ENCODE peak calls at places on chromosomes 6 and 20, in eight cellular contexts. J is endothelial cell of umbilical vein, G is transverse colon, L is heart left ventricle, E is tibial nerve, Q is lower leg skin, R is breast epithelium, Z is erythroblast. H is an unnamed sample.

GRCh38 chr20:24987244-24987643 is 5.3 kb downstream of the APMAP start:
- DNase-seq in J (no peak), G (no peak), L (no peak), E (no peak), Q (no peak), R (no peak), Z (no peak), H (no peak)

GRCh38 chr6:82741996-82742385 is 323.6 kb downstream of the UBE3D start:
- DNase-seq in J (no peak), G (no peak), L (no peak), E (no peak), Q (no peak), R (no peak), Z (no peak), H (no peak)

GRCh38 chr6:34560366-34561226 is 4.5 kb upstream of the SPDEF start:
- DNase-seq in J (peak), G (no peak), L (no peak), E (no peak), Q (no peak), R (no peak), Z (peak), H (no peak)

GRCh38 chr6:1406306-1407058 is 17.1 kb downstream of the FOXF2 start:
- DNase-seq in J (no peak), G (no peak), L (peak), E (no peak), Q (no peak), R (no peak), Z (no peak), H (no peak)

GRCh38 chr6:397604-398003 is 6.1 kb downstream of the IRF4 start:
- DNase-seq in J (no peak), G (no peak), L (no peak), E (no peak), Q (no peak), R (no peak), Z (no peak), H (no peak)

GRCh38 chr6:159249150-159249549 is 80.0 kb downstream of the FNDC1 start:
- DNase-seq in J (no peak), G (no peak), L (no peak), E (no peak), Q (no peak), R (no peak), Z (no peak), H (no peak)

GRCh38 chr20:38962898-38963484 is 847 bp downstream of the DHX35 start:
- DNase-seq in J (no peak), G (no peak), L (no peak), E (peak), Q (no peak), R (no peak), Z (peak), H (no peak)

GRCh38 chr6:14072084-14072483 is 45.5 kb upstream of the CD83 start:
- DNase-seq in J (no peak), G (no peak), L (no peak), E (no peak), Q (no peak), R (no peak), Z (no peak), H (no peak)

GRCh38 chr20:49938173-49939163 is 2.3 kb downstream of the RNF114 start:
- DNase-seq in J (peak), G (peak), L (no peak), E (peak), Q (peak), R (no peak), Z (no peak), H (no peak)

GRCh38 chr6:21327326-21328140 is 266.0 kb upstream of the SOX4 start:
- DNase-seq in J (no peak), G (no peak), L (no peak), E (no peak), Q (no peak), R (no peak), Z (no peak), H (no peak)

GRCh38 chr6:79520534-79520933 is 16.7 kb downstream of the LCA5 start:
- DNase-seq in J (no peak), G (no peak), L (no peak), E (no peak), Q (no peak), R (no peak), Z (no peak), H (no peak)

GRCh38 chr6:153484056-153484455 is 353.0 kb upstream of the RGS17 start:
- DNase-seq in J (no peak), G (no peak), L (no peak), E (no peak), Q (no peak), R (no peak), Z (no peak), H (no peak)

GRCh38 chr20:62402456-62402855 is 4.6 kb downstream of the CABLES2 start:
- DNase-seq in J (no peak), G (no peak), L (no peak), E (no peak), Q (no peak), R (no peak), Z (no peak), H (no peak)

GRCh38 chr20:10061641-10062040 is 26.9 kb downstream of the ANKEF1 start:
- DNase-seq in J (no peak), G (no peak), L (no peak), E (no peak), Q (no peak), R (no peak), Z (no peak), H (no peak)

GRCh38 chr6:717135-717534 is 24.2 kb upstream of the EXOC2 start:
- DNase-seq in J (no peak), G (no peak), L (no peak), E (no peak), Q (no peak), R (no peak), Z (no peak), H (no peak)

GRCh38 chr6:159400806-159401205 is 231.6 kb downstream of the FNDC1 start:
- DNase-seq in J (no peak), G (no peak), L (no peak), E (no peak), Q (no peak), R (no peak), Z (no peak), H (no peak)

GRCh38 chr20:43726333-43726732 is 469 bp downstream of the GTSF1L start:
- DNase-seq in J (no peak), G (no peak), L (no peak), E (no peak), Q (no peak), R (no peak), Z (no peak), H (no peak)

GRCh38 chr6:85679445-85680123 is 36.9 kb upstream of the SYNCRIP start:
- DNase-seq in J (no peak), G (no peak), L (no peak), E (no peak), Q (no peak), R (no peak), Z (peak), H (no peak)

GRCh38 chr6:143079325-143079640 is 18.6 kb downstream of the AIG1 start:
- DNase-seq in J (no peak), G (no peak), L (no peak), E (no peak), Q (no peak), R (no peak), Z (no peak), H (no peak)

GRCh38 chr6:150659046-150659763 is 59.5 kb downstream of the PLEKHG1 start:
- DNase-seq in J (no peak), G (peak), L (no peak), E (no peak), Q (no peak), R (no peak), Z (no peak), H (no peak)

GRCh38 chr6:31368461-31368860 is 11.5 kb upstream of the HLA-B start:
- DNase-seq in J (no peak), G (no peak), L (no peak), E (no peak), Q (no peak), R (no peak), Z (no peak), H (no peak)

GRCh38 chr6:47647188-47647587 is 51.2 kb upstream of the ADGRF4 start:
- DNase-seq in J (no peak), G (no peak), L (no peak), E (no peak), Q (no peak), R (no peak), Z (no peak), H (no peak)

GRCh38 chr6:115514656-115515055 is 546.0 kb downstream of the FRK start:
- DNase-seq in J (no peak), G (no peak), L (no peak), E (no peak), Q (no peak), R (no peak), Z (no peak), H (no peak)

GRCh38 chr20:56443654-56444540 is 24.5 kb upstream of the RTF2 start:
- DNase-seq in J (no peak), G (no peak), L (peak), E (no peak), Q (no peak), R (no peak), Z (no peak), H (no peak)

GRCh38 chr6:163837681-163838431 is 423.3 kb downstream of the QKI start:
- DNase-seq in J (no peak), G (no peak), L (no peak), E (no peak), Q (no peak), R (no peak), Z (peak), H (no peak)

GRCh38 chr20:58711266-58712051 is 18.9 kb downstream of the NPEPL1 start:
- DNase-seq in J (no peak), G (peak), L (peak), E (peak), Q (peak), R (peak), Z (no peak), H (no peak)

GRCh38 chr20:51457281-51457932 is 85.1 kb downstream of the NFATC2 start:
- DNase-seq in J (peak), G (no peak), L (peak), E (peak), Q (peak), R (peak), Z (no peak), H (peak)

GRCh38 chr6:996271-996852 is 303.4 kb upstream of the EXOC2 start:
- DNase-seq in J (no peak), G (no peak), L (no peak), E (no peak), Q (no peak), R (no peak), Z (no peak), H (no peak)

GRCh38 chr6:75023634-75024033 is 182.2 kb downstream of the COL12A1 start:
- DNase-seq in J (peak), G (no peak), L (no peak), E (no peak), Q (no peak), R (no peak), Z (no peak), H (no peak)

GRCh38 chr6:20620043-20620442 is 85.8 kb downstream of the CDKAL1 start:
- DNase-seq in J (no peak), G (no peak), L (no peak), E (no peak), Q (no peak), R (no peak), Z (no peak), H (no peak)

GRCh38 chr6:67121115-67121514 is 1414.1 kb upstream of the EYS start:
- DNase-seq in J (no peak), G (no peak), L (no peak), E (no peak), Q (no peak), R (no peak), Z (no peak), H (no peak)

GRCh38 chr6:123016431-123017110 is 20.5 kb downstream of the CLVS2 start:
- DNase-seq in J (no peak), G (no peak), L (no peak), E (no peak), Q (no peak), R (no peak), Z (no peak), H (no peak)

GRCh38 chr6:17865798-17866725 is 121.4 kb downstream of the KIF13A start:
- DNase-seq in J (peak), G (peak), L (peak), E (peak), Q (peak), R (peak), Z (no peak), H (peak)

GRCh38 chr6:66628917-66629316 is 921.9 kb upstream of the EYS start:
- DNase-seq in J (no peak), G (no peak), L (no peak), E (no peak), Q (no peak), R (no peak), Z (no peak), H (no peak)

GRCh38 chr20:48339147-48339985 is 488.4 kb downstream of the PREX1 start:
- DNase-seq in J (no peak), G (peak), L (no peak), E (peak), Q (no peak), R (no peak), Z (no peak), H (peak)

GRCh38 chr20:56414842-56415765 is 3.0 kb downstream of the CASS4 start:
- DNase-seq in J (no peak), G (no peak), L (no peak), E (no peak), Q (no peak), R (no peak), Z (no peak), H (no peak)

GRCh38 chr6:2935566-2936291 is 32.6 kb upstream of the SERPINB9 start:
- DNase-seq in J (no peak), G (no peak), L (no peak), E (no peak), Q (no peak), R (no peak), Z (no peak), H (no peak)

GRCh38 chr6:56807992-56808342 is 146.9 kb upstream of the BEND6 start:
- DNase-seq in J (no peak), G (no peak), L (no peak), E (no peak), Q (no peak), R (no peak), Z (no peak), H (no peak)

GRCh38 chr6:106051241-106051640 is 34.9 kb upstream of the PRDM1 start:
- DNase-seq in J (no peak), G (no peak), L (no peak), E (no peak), Q (no peak), R (no peak), Z (no peak), H (no peak)

GRCh38 chr6:93417421-93417996 is 1.9 kb downstream of the EPHA7 start:
- DNase-seq in J (peak), G (no peak), L (no peak), E (no peak), Q (no peak), R (no peak), Z (no peak), H (no peak)

GRCh38 chr6:93418448-93419303 is 683 bp downstream of the EPHA7 start:
- DNase-seq in J (peak), G (peak), L (peak), E (no peak), Q (no peak), R (no peak), Z (peak), H (no peak)

GRCh38 chr6:93420163-93420806 is 926 bp upstream of the EPHA7 start:
- DNase-seq in J (no peak), G (no peak), L (no peak), E (no peak), Q (no peak), R (no peak), Z (no peak), H (no peak)

GRCh38 chr6:93418113-93418447 is 1.3 kb downstream of the EPHA7 start:
- DNase-seq in J (no peak), G (no peak), L (no peak), E (no peak), Q (no peak), R (no peak), Z (no peak), H (no peak)

DNA sequence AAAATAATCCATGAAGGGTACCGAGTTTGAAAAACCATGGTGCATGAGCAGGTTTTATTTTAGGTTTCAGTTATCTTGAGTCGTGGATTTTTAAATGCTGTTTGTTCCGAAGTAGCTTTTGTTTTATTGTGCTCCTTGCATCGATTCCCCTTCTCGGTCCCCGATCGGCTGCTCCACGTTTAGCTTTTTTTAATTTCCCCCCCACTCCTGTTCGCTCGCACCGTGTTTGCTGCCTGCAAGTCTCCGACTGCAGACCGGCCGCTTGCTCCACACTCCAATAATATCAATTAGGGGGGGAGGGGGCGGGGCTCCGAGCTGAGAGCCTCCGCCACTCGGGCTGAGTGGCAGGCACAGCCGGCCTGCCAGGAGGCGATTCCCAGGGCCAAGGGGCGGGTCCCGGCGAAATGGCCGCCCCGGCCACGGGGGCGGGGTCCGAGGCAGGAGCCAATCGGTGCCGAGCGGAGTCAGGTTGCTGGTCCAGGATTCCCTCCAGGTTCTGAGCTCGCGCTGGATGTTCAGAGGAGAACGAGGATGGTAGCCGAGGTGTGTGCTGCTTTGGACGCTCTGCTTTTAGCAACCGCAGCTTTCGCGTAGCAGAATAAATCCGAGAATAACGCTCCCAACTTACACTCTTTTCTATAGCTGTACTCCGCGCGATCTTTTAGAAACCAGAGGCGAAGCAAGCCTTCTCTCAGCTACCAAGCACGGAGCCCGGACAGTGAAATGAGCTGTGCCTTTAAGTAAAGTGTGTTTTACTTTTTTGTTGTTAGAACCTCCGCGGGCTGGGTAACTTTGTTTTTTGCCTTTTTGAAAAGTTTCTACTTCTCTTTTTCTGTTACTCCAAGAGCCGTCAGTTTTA is at the start of gene EPHA7:
- DNase-seq in J (peak), G (peak), L (peak), E (peak), Q (peak), R (peak), Z (peak), H (no peak)
- TF ChIP-seq POLR2A in J (no peak), G (peak), L (peak), E (peak), Q (no peak), R (no peak), Z (no peak), H (no peak)

GRCh38 chr6:87589693-87590416 is at the start of the genes ORC3 and RARS2:
- DNase-seq in J (peak), G (peak), L (peak), E (peak), Q (peak), R (peak), Z (peak), H (peak)
- TF ChIP-seq POLR2A in J (peak), G (peak), L (peak), E (peak), Q (peak), R (peak), Z (peak), H (peak)

GRCh38 chr6:30091577-30092381 is 16.2 kb upstream of the RNF39 start:
- DNase-seq in J (no peak), G (peak), L (no peak), E (no peak), Q (no peak), R (peak), Z (no peak), H (peak)
- TF ChIP-seq POLR2A in J (no peak), G (peak), L (no peak), E (no peak), Q (no peak), R (no peak), Z (no peak), H (no peak)

DNA sequence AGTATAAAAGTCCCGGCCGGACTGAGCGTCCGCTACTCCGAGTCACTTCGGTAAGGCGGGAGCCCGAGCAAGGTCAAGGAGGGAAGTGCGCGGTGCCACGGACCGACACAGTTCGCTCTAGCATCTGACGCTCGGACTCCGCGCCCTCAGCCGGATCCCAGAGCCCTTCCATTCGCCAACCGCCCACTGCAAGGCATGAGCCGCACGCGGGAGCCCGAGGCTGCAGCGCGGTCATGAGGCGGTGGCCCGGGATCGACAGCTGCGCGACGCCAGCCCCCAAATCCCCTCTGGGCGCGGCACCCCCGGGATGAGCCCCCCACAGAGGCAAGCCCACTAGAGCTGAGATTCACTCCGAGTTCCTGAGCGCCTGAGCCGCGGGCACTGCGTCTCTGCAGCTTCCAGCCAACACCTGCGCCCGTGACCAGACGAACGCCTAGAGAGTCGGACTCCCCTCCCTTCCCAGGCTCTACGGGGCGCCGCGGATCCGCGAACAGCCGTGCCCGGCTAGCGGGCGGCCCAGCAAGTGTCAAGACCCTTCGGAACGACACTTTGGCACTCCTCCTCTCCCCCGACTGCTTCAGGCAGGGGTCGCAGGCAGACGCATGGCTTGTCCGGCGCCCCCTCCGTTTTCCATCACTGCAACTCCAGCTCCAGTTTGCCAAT is 749 bp upstream of the ISM1 start:
- DNase-seq in J (peak), G (peak), L (peak), E (peak), Q (no peak), R (peak), Z (peak), H (no peak)
- TF ChIP-seq POLR2A in J (no peak), G (no peak), L (no peak), E (peak), Q (peak), R (peak), Z (no peak), H (no peak)

GRCh38 chr20:17611540-17612286 is 41.8 kb downstream of the DSTN start:
- DNase-seq in J (no peak), G (peak), L (peak), E (peak), Q (peak), R (peak), Z (no peak), H (peak)
- TF ChIP-seq POLR2A in J (no peak), G (no peak), L (no peak), E (no peak), Q (no peak), R (no peak), Z (no peak), H (no peak)

GRCh38 chr20:53752971-53753879 is 159.6 kb upstream of the ZNF217 start:
- DNase-seq in J (no peak), G (no peak), L (no peak), E (no peak), Q (no peak), R (no peak), Z (peak), H (no peak)
- TF ChIP-seq POLR2A in J (no peak), G (no peak), L (no peak), E (no peak), Q (no peak), R (no peak), Z (no peak), H (no peak)

GRCh38 chr6:161134550-161135298 is 139.1 kb downstream of the AGPAT4 start:
- DNase-seq in J (no peak), G (no peak), L (no peak), E (no peak), Q (no peak), R (no peak), Z (no peak), H (no peak)
- TF ChIP-seq POLR2A in J (no peak), G (no peak), L (no peak), E (no peak), Q (no peak), R (no peak), Z (no peak), H (no peak)

H was measured in H54.